ENCODE peak calls at places on chromosome 17, in nine cellular contexts. One of them, this sample, is unnamed.

GRCh38 chr17:259341-259976 is 78.0 kb upstream of the DOC2B start:
- DNase-seq in hypothalamus: no peak
- DNase-seq in NCI-H345: no peak
- DNase-seq in cardiac fibroblast: no peak
- DNase-seq in dermis blood vessel endothelial cell: peak
- DNase-seq in OCI-LY7: no peak
- DNase-seq in NCI-H1092 treated with DMSO at 0.1 percent for 48 hours: no peak
- DNase-seq in fibroblast of mammary gland: no peak
- DNase-seq in NCI-H82: no peak
- DNase-seq in this sample: no peak

GRCh38 chr17:48543854-48544355 is 1.0 kb downstream of the HOXB2 start:
- DNase-seq in cardiac fibroblast: no peak
- DNase-seq in dermis blood vessel endothelial cell: peak
- DNase-seq in NCI-H1092 treated with DMSO at 0.1 percent for 48 hours: no peak
- DNase-seq in NCI-H345: no peak
- DNase-seq in OCI-LY7: no peak
- DNase-seq in NCI-H82: no peak
- DNase-seq in fibroblast of mammary gland: no peak
- DNase-seq in hypothalamus: no peak
- DNase-seq in this sample: no peak

GRCh38 chr17:1323336-1323735 is 43.9 kb downstream of the TRARG1 start:
- DNase-seq in dermis blood vessel endothelial cell: no peak
- DNase-seq in fibroblast of mammary gland: no peak
- DNase-seq in hypothalamus: no peak
- DNase-seq in NCI-H345: no peak
- DNase-seq in cardiac fibroblast: peak
- DNase-seq in OCI-LY7: no peak
- DNase-seq in NCI-H82: no peak
- DNase-seq in NCI-H1092 treated with DMSO at 0.1 percent for 48 hours: no peak
- DNase-seq in this sample: no peak

GRCh38 chr17:49494937-49495841 is at the start of gene NGFR:
- DNase-seq in hypothalamus: peak
- DNase-seq in cardiac fibroblast: no peak
- DNase-seq in NCI-H82: peak
- DNase-seq in NCI-H345: peak
- DNase-seq in OCI-LY7: peak
- DNase-seq in fibroblast of mammary gland: peak
- DNase-seq in dermis blood vessel endothelial cell: peak
- DNase-seq in NCI-H1092 treated with DMSO at 0.1 percent for 48 hours: peak
- DNase-seq in this sample: peak

GRCh38 chr17:29760771-29761682 is 138.3 kb upstream of the CORO6 start:
- DNase-seq in hypothalamus: peak
- DNase-seq in fibroblast of mammary gland: peak
- DNase-seq in cardiac fibroblast: peak
- DNase-seq in NCI-H345: no peak
- DNase-seq in OCI-LY7: peak
- DNase-seq in NCI-H1092 treated with DMSO at 0.1 percent for 48 hours: no peak
- DNase-seq in dermis blood vessel endothelial cell: peak
- DNase-seq in NCI-H82: peak
- DNase-seq in this sample: no peak

GRCh38 chr17:34241062-34241461 is 14.0 kb upstream of the CCL2 start:
- DNase-seq in cardiac fibroblast: peak
- DNase-seq in NCI-H82: no peak
- DNase-seq in dermis blood vessel endothelial cell: peak
- DNase-seq in NCI-H345: no peak
- DNase-seq in hypothalamus: no peak
- DNase-seq in fibroblast of mammary gland: peak
- DNase-seq in OCI-LY7: no peak
- DNase-seq in NCI-H1092 treated with DMSO at 0.1 percent for 48 hours: no peak
- DNase-seq in this sample: no peak

GRCh38 chr17:80259642-80260535 is 763 bp upstream of the RNF213 start:
- DNase-seq in NCI-H82: peak
- DNase-seq in hypothalamus: no peak
- DNase-seq in dermis blood vessel endothelial cell: peak
- DNase-seq in NCI-H345: peak
- DNase-seq in OCI-LY7: peak
- DNase-seq in NCI-H1092 treated with DMSO at 0.1 percent for 48 hours: peak
- DNase-seq in cardiac fibroblast: peak
- DNase-seq in fibroblast of mammary gland: peak
- DNase-seq in this sample: peak

GRCh38 chr17:76558210-76559095 is 18.6 kb downstream of the PRCD start:
- DNase-seq in fibroblast of mammary gland: no peak
- DNase-seq in NCI-H1092 treated with DMSO at 0.1 percent for 48 hours: peak
- DNase-seq in hypothalamus: no peak
- DNase-seq in dermis blood vessel endothelial cell: peak
- DNase-seq in NCI-H345: peak
- DNase-seq in NCI-H82: peak
- DNase-seq in OCI-LY7: peak
- DNase-seq in cardiac fibroblast: peak
- DNase-seq in this sample: no peak

GRCh38 chr17:62679866-62680377 is 52.5 kb downstream of the MRC2 start:
- DNase-seq in NCI-H82: no peak
- DNase-seq in dermis blood vessel endothelial cell: no peak
- DNase-seq in hypothalamus: no peak
- DNase-seq in NCI-H1092 treated with DMSO at 0.1 percent for 48 hours: no peak
- DNase-seq in OCI-LY7: no peak
- DNase-seq in fibroblast of mammary gland: no peak
- DNase-seq in NCI-H345: no peak
- DNase-seq in cardiac fibroblast: no peak
- DNase-seq in this sample: no peak

GRCh38 chr17:63150994-63151464 is 185.0 kb downstream of the TANC2 start:
- DNase-seq in dermis blood vessel endothelial cell: no peak
- DNase-seq in NCI-H345: no peak
- DNase-seq in OCI-LY7: no peak
- DNase-seq in cardiac fibroblast: no peak
- DNase-seq in NCI-H82: peak
- DNase-seq in hypothalamus: no peak
- DNase-seq in fibroblast of mammary gland: peak
- DNase-seq in NCI-H1092 treated with DMSO at 0.1 percent for 48 hours: peak
- DNase-seq in this sample: no peak

GRCh38 chr17:7133424-7133823 is 18.8 kb upstream of the ASGR2 start:
- DNase-seq in NCI-H345: no peak
- DNase-seq in NCI-H1092 treated with DMSO at 0.1 percent for 48 hours: no peak
- DNase-seq in hypothalamus: no peak
- DNase-seq in cardiac fibroblast: peak
- DNase-seq in dermis blood vessel endothelial cell: peak
- DNase-seq in fibroblast of mammary gland: no peak
- DNase-seq in NCI-H82: peak
- DNase-seq in OCI-LY7: peak
- DNase-seq in this sample: no peak

GRCh38 chr17:81959362-81960129 is 1.4 kb downstream of the NOTUM start:
- DNase-seq in cardiac fibroblast: peak
- DNase-seq in OCI-LY7: peak
- DNase-seq in fibroblast of mammary gland: no peak
- DNase-seq in hypothalamus: peak
- DNase-seq in NCI-H345: peak
- DNase-seq in NCI-H82: peak
- DNase-seq in dermis blood vessel endothelial cell: peak
- DNase-seq in NCI-H1092 treated with DMSO at 0.1 percent for 48 hours: peak
- DNase-seq in this sample: peak

GRCh38 chr17:77400445-77400870 is 259.7 kb downstream of the SEC14L1 start:
- DNase-seq in cardiac fibroblast: no peak
- DNase-seq in NCI-H82: peak
- DNase-seq in NCI-H345: no peak
- DNase-seq in hypothalamus: no peak
- DNase-seq in NCI-H1092 treated with DMSO at 0.1 percent for 48 hours: peak
- DNase-seq in dermis blood vessel endothelial cell: peak
- DNase-seq in fibroblast of mammary gland: no peak
- DNase-seq in OCI-LY7: peak
- DNase-seq in this sample: no peak

This sample was measured in NCI-H1436.